ENCODE peak calls at places on chromosomes 7 and 10, in nine cellular contexts. R, S, H, Y, I, B, Q, O and M are unnamed samples.

GRCh38 chr7:131786204-131786603 is 229.8 kb upstream of the PODXL start:
- DNase-seq in R (no peak), B (no peak), I (no peak), O (no peak), Q (no peak), Y (no peak), S (no peak), H (no peak), M (no peak)

GRCh38 chr7:116525298-116525912 is 569 bp downstream of the CAV1 start:
- DNase-seq in Q (no peak), B (no peak), S (no peak), H (no peak), R (peak), I (peak), Y (no peak), O (peak), M (peak)

GRCh38 chr7:133724148-133724547 is 403.0 kb upstream of the LRGUK start:
- DNase-seq in S (no peak), I (no peak), B (no peak), R (no peak), Q (no peak), H (no peak), O (no peak), Y (no peak), M (no peak)

GRCh38 chr7:105354383-105354782 is 34.3 kb downstream of the SRPK2 start:
- DNase-seq in Q (no peak), R (no peak), Y (no peak), O (no peak), I (no peak), H (no peak), B (no peak), S (no peak), M (no peak)

GRCh38 chr10:53463539-53463938 is 691.0 kb upstream of the MBL2 start:
- DNase-seq in Y (no peak), O (no peak), S (no peak), R (no peak), H (no peak), Q (no peak), B (no peak), I (no peak), M (no peak)

GRCh38 chr10:4780097-4780496 is 45.9 kb upstream of the AKR1E2 start:
- DNase-seq in S (no peak), B (no peak), R (no peak), I (no peak), H (no peak), O (no peak), Y (no peak), Q (no peak), M (no peak)

GRCh38 chr7:139046143-139046542 is 10.3 kb upstream of the ZC3HAV1L start:
- DNase-seq in Q (no peak), S (no peak), Y (peak), R (no peak), I (no peak), H (no peak), B (no peak), O (no peak), M (no peak)

GRCh38 chr10:46555366-46555712 is 1.1 kb downstream of the GPRIN2 start:
- DNase-seq in O (no peak), B (no peak), R (peak), I (no peak), Q (no peak), S (no peak), Y (no peak), H (no peak), M (no peak)

GRCh38 chr10:49254556-49255318 is 44.2 kb upstream of the C10orf71 start:
- DNase-seq in Y (no peak), H (no peak), Q (no peak), R (no peak), S (no peak), B (no peak), O (no peak), I (peak), M (no peak)

GRCh38 chr7:37208528-37208927 is 240.1 kb downstream of the ELMO1 start:
- DNase-seq in I (peak), O (peak), R (peak), Y (peak), H (peak), B (peak), Q (peak), S (peak), M (peak)

GRCh38 chr10:48598243-48598935 is 6.5 kb downstream of the ARHGAP22 start:
- DNase-seq in O (no peak), H (peak), Q (no peak), Y (peak), R (no peak), B (peak), S (peak), I (no peak), M (no peak)

GRCh38 chr7:131899271-131900030 is 343.0 kb upstream of the PODXL start:
- DNase-seq in R (no peak), I (no peak), B (no peak), H (no peak), Y (no peak), O (no peak), S (no peak), Q (no peak), M (no peak)

GRCh38 chr10:31650010-31650409 is 278.6 kb downstream of the ARHGAP12 start:
- DNase-seq in Y (no peak), R (peak), S (no peak), B (peak), O (peak), H (no peak), Q (no peak), I (no peak), M (peak)

GRCh38 chr7:66348531-66348930 is 143.4 kb downstream of the TPST1 start:
- DNase-seq in S (no peak), H (no peak), Q (no peak), R (no peak), I (no peak), O (no peak), Y (no peak), B (no peak), M (no peak)

GRCh38 chr7:77327932-77328628 is 88.1 kb downstream of the GSAP start:
- DNase-seq in O (no peak), I (no peak), Y (no peak), H (no peak), B (no peak), Q (no peak), S (peak), R (no peak), M (peak)